ENCODE peak calls at places on chromosome 13, in five cellular contexts. G is WERI-Rb-1; D is AG09309; L is naive thymus-derived CD8-positive, alpha-beta T cell; T is memory B cell. B is an unnamed sample.
A peak's percentile ranks its signal among the peaks of the same experiment; 100 is the strongest.

GRCh38 chr13:97386832-97387486 is 47.0 kb upstream of the RAP2A start:
- DNase-seq in L (peak; percentile 39), G (no peak), D (no peak), T (no peak), B (no peak)

GRCh38 chr13:28719656-28720055 is 886 bp upstream of the SLC46A3 start:
- DNase-seq in L (no peak), D (peak; percentile 64), T (no peak), G (no peak), B (no peak)

GRCh38 chr13:100837611-100838010 is 163.0 kb upstream of the TMTC4 start:
- DNase-seq in L (no peak), D (no peak), T (no peak), G (no peak), B (no peak)

GRCh38 chr13:113170503-113170902 is 12.1 kb downstream of the PROZ start:
- DNase-seq in L (no peak), G (no peak), D (no peak), T (no peak), B (peak; percentile 44)

GRCh38 chr13:29509999-29510586 is 85.4 kb downstream of the SLC7A1 start:
- DNase-seq in L (no peak), G (no peak), T (no peak), D (no peak), B (no peak)

GRCh38 chr13:114043421-114044053 is 69.7 kb upstream of the C13orf46 start:
- DNase-seq in G (peak; percentile 89), D (no peak), L (peak; percentile 34), T (no peak), B (peak; percentile 69)

GRCh38 chr13:109483369-109483768 is 303.0 kb downstream of the IRS2 start:
- DNase-seq in G (no peak), T (no peak), D (no peak), L (no peak), B (no peak)

GRCh38 chr13:25217023-25217909 is 45.2 kb upstream of the AMER2 start:
- DNase-seq in D (no peak), L (no peak), G (no peak), T (no peak), B (no peak)

GRCh38 chr13:102508411-102508810 is 88.4 kb upstream of the TPP2 start:
- DNase-seq in G (no peak), D (no peak), L (no peak), T (no peak), B (no peak)

GRCh38 chr13:34357435-34358232 is 539.7 kb downstream of the RFC3 start:
- DNase-seq in D (peak; percentile 47), L (no peak), T (no peak), G (peak; percentile 9), B (no peak)

GRCh38 chr13:38348890-38349289 is 761 bp upstream of the UFM1 start:
- DNase-seq in G (no peak), T (no peak), D (no peak), L (no peak), B (no peak)

GRCh38 chr13:20472531-20472930 is 53.1 kb downstream of the CRYL1 start:
- DNase-seq in T (no peak), L (no peak), G (no peak), D (no peak), B (no peak)

GRCh38 chr13:68551701-68552522 is 1321.8 kb upstream of the PCDH9 start:
- DNase-seq in L (no peak), G (no peak), D (no peak), T (no peak), B (no peak)

GRCh38 chr13:35255241-35255640 is 221.2 kb downstream of the MAB21L1 start:
- DNase-seq in T (no peak), D (no peak), G (no peak), L (no peak), B (no peak)

GRCh38 chr13:51234676-51235075 is 12.5 kb downstream of the FAM124A start:
- DNase-seq in D (no peak), G (no peak), L (no peak), T (no peak), B (no peak)

GRCh38 chr13:39159393-39159792 is 121.1 kb downstream of the NHLRC3 start:
- DNase-seq in T (no peak), D (no peak), G (no peak), L (no peak), B (no peak)

GRCh38 chr13:30895773-30896172 is 10.3 kb upstream of the MEDAG start:
- DNase-seq in G (no peak), L (no peak), T (no peak), D (peak; percentile 74), B (no peak)

GRCh38 chr13:44876782-44877324 is 112.4 kb downstream of the NUFIP1 start:
- DNase-seq in L (no peak), T (no peak), G (peak; percentile 24), D (no peak), B (no peak)

GRCh38 chr13:36432106-36432544 is at the start of gene CCNA1:
- DNase-seq in D (no peak), G (peak; percentile 60), T (no peak), L (no peak), B (no peak)

B was measured in LNCaP clone FGC.